ENCODE peak calls at places on chromosomes 5 and 9, in six cellular contexts. U is HCT116, P is adrenal gland, C is GM06990, O is brain microvascular endothelial cell, S is fibroblast of lung. K is an unnamed sample. For H3K36me3, the result is how much of the 10 kb centered on the place peaks cover.

GRCh38 chr9:33025572-33026347 is 687 bp downstream of the DNAJA1 start:
- DNase-seq in O (peak), P (peak), S (peak), U (no peak), C (peak), K (no peak)

GRCh38 chr9:122374885-122375420 is 4.1 kb downstream of the PTGS1 start:
- DNase-seq in S (peak), U (no peak), P (peak), C (no peak), O (peak), K (no peak)

GRCh38 chr5:137561572-137561971 is 62.4 kb upstream of the SPOCK1 start:
- DNase-seq in O (no peak), S (peak), P (no peak), C (no peak), U (no peak), K (no peak)

GRCh38 chr5:56406221-56406620 is 173.1 kb upstream of the ANKRD55 start:
- DNase-seq in O (no peak), P (no peak), S (peak), U (no peak), C (no peak), K (no peak)

GRCh38 chr9:95089916-95090791 is 227.4 kb downstream of the FANCC start:
- DNase-seq in C (no peak), U (no peak), P (no peak), O (no peak), S (no peak), K (no peak)

GRCh38 chr5:172640822-172641358 is at the start of gene NEURL1B:
- DNase-seq in O (no peak), U (peak), P (peak), S (peak), C (peak), K (no peak)

GRCh38 chr9:92970467-92970923 is 23.2 kb downstream of the FGD3 start:
- DNase-seq in O (peak), S (peak), P (peak), C (no peak), U (no peak), K (peak)

GRCh38 chr9:114621975-114622609 is 11.0 kb downstream of the TMEM268 start:
- DNase-seq in U (no peak), P (peak), O (peak), C (no peak), S (peak), K (no peak)

GRCh38 chr9:13942695-13943094 is 371.2 kb downstream of the NFIB start:
- DNase-seq in P (no peak), C (no peak), U (no peak), S (peak), O (peak), K (no peak)

GRCh38 chr5:57366744-57367143 is 115.9 kb downstream of the ACTBL2 start:
- DNase-seq in P (no peak), U (peak), O (peak), S (peak), C (no peak), K (no peak)

GRCh38 chr5:80223561-80223960 is 32.3 kb downstream of the SERINC5 start:
- DNase-seq in C (no peak), O (no peak), S (peak), P (no peak), U (no peak), K (no peak)

GRCh38 chr9:8804618-8805017 is 1005.0 kb upstream of the DMAC1 start:
- DNase-seq in O (no peak), P (no peak), U (no peak), S (no peak), C (no peak), K (no peak)

GRCh38 chr9:36407122-36407723 is 7.2 kb upstream of the RNF38 start:
- DNase-seq in S (peak), C (peak), U (peak), O (peak), P (peak), K (peak)

GRCh38 chr9:124457079-124457886 is 7.0 kb downstream of the ADGRD2 start:
- DNase-seq in U (no peak), S (no peak), P (no peak), O (no peak), C (no peak), K (no peak)

GRCh38 chr9:121441163-121441562 is 58.5 kb downstream of the GGTA1 start:
- DNase-seq in P (no peak), S (no peak), U (no peak), C (no peak), O (no peak), K (no peak)

GRCh38 chr9:108442604-108443277 is 413.0 kb downstream of the ACTL7B start:
- DNase-seq in S (no peak), O (no peak), P (no peak), U (no peak), C (no peak), K (no peak)

GRCh38 chr9:108443278-108443633 is 412.5 kb downstream of the ACTL7B start:
- DNase-seq in U (no peak), C (no peak), P (no peak), O (no peak), S (no peak), K (no peak)

GRCh38 chr9:108444400-108445358 is 411.1 kb downstream of the ACTL7B start:
- DNase-seq in C (no peak), S (peak), P (peak), U (peak), O (peak), K (no peak)

GRCh38 chr9:108443741-108444140 is 412.0 kb downstream of the ACTL7B start:
- DNase-seq in P (no peak), O (no peak), S (peak), C (no peak), U (no peak), K (no peak)

DNA sequence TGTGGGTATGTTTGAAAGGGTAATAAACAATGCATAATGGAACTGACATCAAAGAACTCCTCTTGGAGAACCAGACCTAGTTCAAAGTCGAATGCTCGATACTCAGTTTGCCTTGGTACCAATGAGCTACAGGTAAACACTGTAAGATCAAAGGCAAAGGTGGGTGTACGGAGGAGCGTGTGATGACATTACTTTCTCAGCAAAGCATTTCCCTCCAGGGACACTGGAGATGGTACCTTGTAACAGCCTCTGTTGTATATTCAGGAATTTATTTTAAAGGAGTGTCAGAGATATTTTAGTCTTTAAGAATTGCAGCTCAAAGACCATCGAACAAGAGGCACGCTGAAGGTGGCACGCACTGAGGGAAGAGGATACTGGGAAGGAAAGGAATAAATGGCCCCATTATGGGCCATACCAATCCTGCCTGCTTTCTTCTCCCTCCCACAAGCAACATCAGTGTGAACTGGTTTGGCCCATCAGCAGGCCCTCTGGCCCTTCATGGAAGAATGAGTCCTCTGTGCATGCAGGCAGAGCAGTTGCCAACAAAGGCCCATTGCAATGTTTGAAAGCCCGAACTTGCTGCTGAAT is 410.3 kb downstream of the ACTL7B start:
- DNase-seq in O (no peak), P (no peak), S (no peak), C (no peak), U (no peak), K (no peak)
- H3K36me3 ChIP-seq in O (under half), P (under half), S (under half), C (under half), U (under half), K (under half)

GRCh38 chr5:38994329-38994927 is 79.8 kb downstream of the RICTOR start:
- DNase-seq in P (peak), C (no peak), S (peak), O (peak), U (peak), K (peak)
- H3K36me3 ChIP-seq in P (under half), C (under half), S (under half), O (under half), U (under half), K (under half)

DNA sequence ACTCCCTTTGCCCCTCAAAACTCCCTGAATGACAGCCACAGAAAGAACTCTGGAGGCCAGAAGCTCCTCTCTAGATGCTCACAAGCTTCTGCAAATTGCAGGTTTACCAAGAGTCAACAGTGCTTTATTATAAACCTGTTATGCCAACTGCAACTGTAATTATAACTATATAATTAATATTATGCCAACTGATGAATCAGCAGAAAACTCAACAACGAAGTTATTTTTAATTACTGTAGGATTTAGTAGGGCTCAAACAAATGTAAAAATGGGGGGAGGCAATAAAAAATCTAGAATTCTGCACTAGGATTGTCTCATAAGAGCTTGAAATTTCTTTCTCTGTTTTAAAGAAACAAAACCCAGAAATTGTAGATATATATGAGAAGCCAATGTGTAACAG is 37.0 kb upstream of the OR2K2 start:
- DNase-seq in P (no peak), O (no peak), U (no peak), C (no peak), S (no peak), K (no peak)
- H3K36me3 ChIP-seq in P (half or more), O (half or more), U (under half), C (under half), S (under half), K (under half)

DNA sequence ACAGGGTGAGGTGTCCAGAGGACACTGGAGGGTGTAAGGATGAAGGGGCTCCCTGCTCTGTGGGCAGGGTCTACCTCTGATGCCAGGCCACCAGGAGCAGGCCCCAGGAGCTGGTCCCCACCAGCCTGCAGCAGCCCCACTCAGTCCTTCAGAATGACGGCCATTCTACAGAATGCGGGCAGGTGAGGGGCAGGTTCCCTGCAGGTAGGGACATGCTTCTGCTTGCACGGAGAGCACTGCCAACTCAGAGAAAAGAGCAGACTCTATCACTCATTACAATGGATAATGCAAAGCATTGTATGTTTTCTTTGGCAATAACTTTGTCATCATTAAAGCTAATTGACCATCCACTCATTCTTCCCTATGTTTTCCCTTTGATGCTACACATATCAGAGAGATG is 39.0 kb downstream of the DDX31 start:
- DNase-seq in C (no peak), S (no peak), O (no peak), P (no peak), U (no peak), K (no peak)
- H3K36me3 ChIP-seq in C (under half), S (under half), O (under half), P (under half), U (under half), K (under half)

K was measured in iPS DF 6.9.